ENCODE peak calls at places on chromosomes 6 and 20, in five cellular contexts. Z is ELR; T is NCI-H1694 treated with DMSO at 0.1 percent for 48 hours; I is NCI-H510A; L is activated T-cell treated with anti-CD3 and anti-CD28 coated beads, Interleukin-2, amount 50 U/mL, for 4 hours. U is an unnamed sample.
A peak's percentile ranks its signal among the peaks of the same experiment; 100 is the strongest.

GRCh38 chr6:64012351-64013060 is 376.9 kb downstream of the PHF3 start:
- DNase-seq in L (no peak), I (no peak), T (peak; percentile 57), Z (peak; percentile 4), U (no peak)

GRCh38 chr6:38134704-38135088 is 315.2 kb downstream of the ZFAND3 start:
- DNase-seq in L (no peak), T (no peak), Z (no peak), I (no peak), U (no peak)

GRCh38 chr6:72464246-72464645 is 157.6 kb upstream of the KCNQ5 start:
- DNase-seq in T (no peak), L (no peak), I (no peak), Z (no peak), U (no peak)

GRCh38 chr20:6094038-6094437 is 28.8 kb downstream of the FERMT1 start:
- DNase-seq in Z (no peak), T (no peak), L (no peak), I (no peak), U (no peak)

GRCh38 chr6:159100789-159101182 is 56.0 kb upstream of the TAGAP start:
- DNase-seq in Z (no peak), I (no peak), T (no peak), L (no peak), U (no peak)

GRCh38 chr20:49567421-49568256 is at the start of gene PTGIS:
- DNase-seq in I (no peak), T (no peak), Z (peak; percentile 34), L (no peak), U (peak; percentile 34)

GRCh38 chr6:52513896-52514295 is 63.0 kb downstream of the TRAM2 start:
- DNase-seq in I (no peak), T (no peak), L (no peak), Z (no peak), U (no peak)

GRCh38 chr20:62734336-62734735 is 25.7 kb downstream of the NTSR1 start:
- DNase-seq in T (no peak), L (no peak), I (no peak), Z (no peak), U (no peak)

GRCh38 chr6:11132191-11132590 is 20.7 kb upstream of the ERVFRD-1 start:
- DNase-seq in Z (no peak), T (no peak), I (no peak), L (no peak), U (no peak)

GRCh38 chr20:41175727-41176330 is 38.5 kb downstream of the PLCG1 start:
- DNase-seq in T (no peak), I (no peak), Z (no peak), L (no peak), U (no peak)

GRCh38 chr20:62063601-62063980 is 2.1 kb downstream of the TAF4 start:
- DNase-seq in L (no peak), Z (peak; percentile 15), I (peak; percentile 25), T (no peak), U (no peak)